ENCODE peak calls at places on chromosomes 12 and 14, in nine cellular contexts. S, Y, J, N, Q, K, R, F and A are unnamed samples.

GRCh38 chr12:115640929-115641328 is 636.6 kb downstream of the MED13L start:
- DNase-seq in S (no peak), Y (no peak), J (peak), N (no peak), Q (no peak), K (no peak), R (peak), F (peak), A (no peak)

GRCh38 chr12:5185435-5186069 is 141.9 kb downstream of the KCNA5 start:
- DNase-seq in S (no peak), Y (no peak), J (no peak), N (no peak), Q (no peak), K (no peak), R (no peak), F (no peak), A (no peak)

GRCh38 chr12:79597910-79598309 is 92.9 kb downstream of the PAWR start:
- DNase-seq in S (no peak), Y (no peak), J (no peak), N (no peak), Q (no peak), K (no peak), R (peak), F (no peak), A (no peak)

GRCh38 chr14:72538387-72538786 is 355.5 kb downstream of the DPF3 start:
- DNase-seq in S (no peak), Y (no peak), J (no peak), N (no peak), Q (no peak), K (no peak), R (no peak), F (no peak), A (no peak)

GRCh38 chr12:17235996-17236395 is 630.0 kb upstream of the LMO3 start:
- DNase-seq in S (no peak), Y (no peak), J (no peak), N (no peak), Q (no peak), K (no peak), R (no peak), F (no peak), A (no peak)

GRCh38 chr12:59973515-59973914 is 377.7 kb downstream of the SLC16A7 start:
- DNase-seq in S (no peak), Y (no peak), J (peak), N (no peak), Q (no peak), K (no peak), R (peak), F (peak), A (no peak)

GRCh38 chr12:25518512-25518911 is 34.6 kb downstream of the LMNTD1 start:
- DNase-seq in S (no peak), Y (no peak), J (peak), N (no peak), Q (no peak), K (no peak), R (peak), F (peak), A (no peak)

GRCh38 chr12:63838411-63838810 is 6.1 kb upstream of the SRGAP1 start:
- DNase-seq in S (no peak), Y (no peak), J (no peak), N (no peak), Q (no peak), K (no peak), R (no peak), F (no peak), A (no peak)

GRCh38 chr14:105168496-105168978 is at the start of gene JAG2:
- DNase-seq in S (peak), Y (no peak), J (no peak), N (no peak), Q (peak), K (no peak), R (no peak), F (no peak), A (peak)

GRCh38 chr12:63967358-63967757 is 122.9 kb downstream of the SRGAP1 start:
- DNase-seq in S (no peak), Y (no peak), J (peak), N (no peak), Q (no peak), K (no peak), R (no peak), F (peak), A (no peak)

GRCh38 chr12:40016960-40017359 is 88.9 kb downstream of the SLC2A13 start:
- DNase-seq in S (no peak), Y (no peak), J (no peak), N (no peak), Q (peak), K (peak), R (no peak), F (peak), A (no peak)

GRCh38 chr14:92513966-92514843 is 624 bp downstream of the RIN3 start:
- DNase-seq in S (peak), Y (no peak), J (no peak), N (peak), Q (peak), K (no peak), R (no peak), F (peak), A (no peak)

GRCh38 chr12:48979602-48980388 is 1.7 kb downstream of the WNT1 start:
- DNase-seq in S (no peak), Y (peak), J (no peak), N (peak), Q (no peak), K (no peak), R (no peak), F (no peak), A (no peak)

GRCh38 chr12:48981757-48982157 is 3.6 kb downstream of the WNT1 start:
- DNase-seq in S (no peak), Y (peak), J (no peak), N (no peak), Q (no peak), K (no peak), R (no peak), F (no peak), A (no peak)

GRCh38 chr12:48982397-48983080 is 4.4 kb downstream of the WNT1 start:
- DNase-seq in S (no peak), Y (no peak), J (no peak), N (no peak), Q (no peak), K (no peak), R (no peak), F (no peak), A (no peak)

GRCh38 chr12:48980389-48980952 is 2.3 kb downstream of the WNT1 start:
- DNase-seq in S (no peak), Y (peak), J (no peak), N (peak), Q (no peak), K (no peak), R (no peak), F (no peak), A (no peak)

DNA sequence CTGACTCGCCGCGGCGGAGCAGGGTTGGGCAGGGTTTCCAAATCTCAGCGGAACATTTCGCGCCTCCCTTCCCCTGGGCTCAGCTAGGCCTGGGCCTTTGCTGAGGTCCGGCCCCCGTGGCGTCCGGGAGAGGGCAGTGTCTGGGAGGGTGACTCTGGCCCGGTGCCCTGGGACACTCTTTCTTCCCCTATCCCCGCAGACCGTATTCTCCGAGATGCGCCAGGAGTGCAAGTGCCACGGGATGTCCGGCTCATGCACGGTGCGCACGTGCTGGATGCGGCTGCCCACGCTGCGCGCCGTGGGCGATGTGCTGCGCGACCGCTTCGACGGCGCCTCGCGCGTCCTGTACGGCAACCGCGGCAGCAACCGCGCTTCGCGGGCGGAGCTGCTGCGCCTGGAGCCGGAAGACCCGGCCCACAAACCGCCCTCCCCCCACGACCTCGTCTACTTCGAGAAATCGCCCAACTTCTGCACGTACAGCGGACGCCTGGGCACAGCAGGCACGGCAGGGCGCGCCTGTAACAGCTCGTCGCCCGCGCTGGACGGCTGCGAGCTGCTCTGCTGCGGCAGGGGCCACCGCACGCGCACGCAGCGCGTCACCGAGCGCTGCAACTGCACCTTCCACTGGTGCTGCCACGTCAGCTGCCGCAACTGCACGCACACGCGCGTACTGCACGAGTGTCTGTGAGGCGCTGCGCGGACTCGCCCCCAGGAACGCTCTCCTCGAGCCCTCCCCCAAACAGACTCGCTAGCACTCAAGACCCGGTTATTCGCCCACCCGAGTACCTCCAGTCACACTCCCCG is 3.0 kb downstream of the WNT1 start:
- DNase-seq in S (peak), Y (peak), J (no peak), N (peak), Q (peak), K (no peak), R (no peak), F (no peak), A (no peak)
- TF ChIP-seq CTCF in S (peak), Y (no peak), J (peak), N (no peak), Q (peak), K (no peak), R (no peak), F (no peak), A (no peak)

GRCh38 chr12:68113644-68114043 is 45.9 kb downstream of the IFNG start:
- DNase-seq in S (no peak), Y (no peak), J (no peak), N (no peak), Q (no peak), K (no peak), R (no peak), F (no peak), A (no peak)
- TF ChIP-seq CTCF in S (peak), Y (no peak), J (peak), N (no peak), Q (no peak), K (peak), R (no peak), F (peak), A (no peak)

GRCh38 chr12:107917912-107918800 is 143.7 kb downstream of the ASCL4 start:
- DNase-seq in S (no peak), Y (no peak), J (no peak), N (no peak), Q (peak), K (no peak), R (no peak), F (peak), A (no peak)
- TF ChIP-seq CTCF in S (peak), Y (peak), J (peak), N (no peak), Q (peak), K (peak), R (peak), F (peak), A (no peak)

DNA sequence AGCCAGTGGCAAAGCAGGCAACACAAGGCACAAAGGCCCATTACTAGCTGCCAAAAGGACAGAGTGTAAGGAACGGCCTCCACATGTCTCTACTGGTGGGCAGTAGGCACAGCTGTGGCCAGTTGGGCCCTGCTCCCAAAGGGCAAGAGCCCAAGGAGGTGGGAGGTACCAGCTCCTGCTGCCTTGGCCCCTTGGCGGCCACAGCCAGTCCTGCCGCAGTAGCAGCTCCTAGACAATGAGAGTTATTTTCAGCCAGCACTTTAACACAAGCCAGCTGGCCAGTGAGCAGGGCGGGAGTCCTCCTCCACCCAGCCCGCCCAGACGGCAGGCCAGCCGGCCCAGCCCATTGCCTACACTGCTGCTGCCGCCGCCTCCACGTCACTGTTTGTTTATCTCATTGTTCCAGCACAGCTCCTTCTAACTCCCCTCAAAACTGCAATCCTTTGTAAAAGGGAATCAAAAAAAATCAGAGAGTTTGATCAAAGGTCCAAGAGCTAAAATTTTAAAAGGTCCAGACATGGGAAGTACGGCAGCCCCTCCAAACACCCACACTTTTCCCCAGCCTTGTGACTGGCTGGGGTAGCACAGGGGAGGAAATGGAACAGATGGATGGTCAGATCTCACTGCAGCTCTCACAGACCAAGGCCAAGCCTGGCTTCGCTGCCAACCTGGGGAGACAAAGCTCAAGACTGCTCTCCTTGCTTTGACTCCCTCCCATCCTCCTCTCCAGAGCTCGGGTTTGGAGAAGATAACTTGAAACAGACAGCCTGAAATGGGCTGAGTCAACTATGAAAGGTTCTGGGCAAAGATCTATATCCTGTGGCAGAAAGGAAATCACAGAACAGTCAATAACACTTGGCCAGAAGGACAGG is 33.5 kb downstream of the FMNL3 start:
- DNase-seq in S (peak), Y (peak), J (peak), N (peak), Q (no peak), K (peak), R (peak), F (peak), A (no peak)
- TF ChIP-seq CTCF in S (peak), Y (peak), J (peak), N (no peak), Q (no peak), K (peak), R (peak), F (peak), A (no peak)

GRCh38 chr12:57127101-57127709 is 1.1 kb upstream of the LRP1 start:
- DNase-seq in S (peak), Y (peak), J (peak), N (peak), Q (peak), K (no peak), R (no peak), F (no peak), A (peak)
- TF ChIP-seq CTCF in S (peak), Y (no peak), J (peak), N (no peak), Q (peak), K (peak), R (peak), F (peak), A (no peak)

DNA sequence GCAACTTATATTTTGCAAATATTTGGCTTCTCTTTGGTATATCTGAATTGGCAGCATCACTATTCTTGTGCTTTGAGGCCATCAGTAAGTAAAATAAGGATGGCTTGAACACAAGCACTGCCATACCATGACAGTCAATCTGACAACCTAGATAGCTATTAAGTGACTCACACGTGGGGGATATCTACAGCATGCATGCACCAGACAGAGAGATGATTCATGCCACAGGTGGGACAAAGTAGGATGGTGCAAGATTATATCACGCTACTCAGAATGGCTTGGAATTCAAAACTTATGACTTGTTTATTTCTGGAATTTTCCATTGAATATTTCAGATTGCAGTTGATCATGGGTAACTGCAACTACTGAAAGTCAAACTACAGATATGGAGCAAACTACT is 675.6 kb upstream of the MDGA2 start:
- DNase-seq in S (no peak), Y (no peak), J (no peak), N (no peak), Q (no peak), K (no peak), R (peak), F (no peak), A (no peak)
- TF ChIP-seq CTCF in S (no peak), Y (no peak), J (no peak), N (no peak), Q (no peak), K (no peak), R (no peak), F (no peak), A (no peak)

GRCh38 chr12:6602526-6602925 is 4.7 kb downstream of the CHD4 start:
- DNase-seq in S (no peak), Y (no peak), J (no peak), N (no peak), Q (no peak), K (no peak), R (no peak), F (no peak), A (no peak)
- TF ChIP-seq CTCF in S (no peak), Y (no peak), J (no peak), N (no peak), Q (no peak), K (no peak), R (no peak), F (no peak), A (no peak)